ENCODE peak calls at places on chromosomes 5 and 9, in five cellular contexts. One of them, this sample, is unnamed.
A peak's percentile ranks its signal among the peaks of the same experiment; 100 is the strongest.

GRCh38 chr9:134539613-134540012 is 102.0 kb upstream of the COL5A1 start:
- DNase-seq in psoas muscle: peak; percentile 34
- DNase-seq in cardiac muscle cell: no peak
- DNase-seq in CD8-positive, alpha-beta T cell: no peak
- DNase-seq in K562: no peak
- DNase-seq in this sample: no peak

GRCh38 chr5:160262151-160262550 is 32.8 kb downstream of the FABP6 start:
- DNase-seq in psoas muscle: no peak
- DNase-seq in cardiac muscle cell: peak; percentile 45
- DNase-seq in CD8-positive, alpha-beta T cell: no peak
- DNase-seq in K562: no peak
- DNase-seq in this sample: no peak

GRCh38 chr5:136058031-136058971 is 29.5 kb downstream of the TGFBI start:
- DNase-seq in psoas muscle: peak; percentile 79
- DNase-seq in cardiac muscle cell: no peak
- DNase-seq in CD8-positive, alpha-beta T cell: no peak
- DNase-seq in K562: no peak
- DNase-seq in this sample: no peak

GRCh38 chr5:132376694-132377641 is 7.5 kb downstream of the SLC22A5 start:
- DNase-seq in psoas muscle: peak; percentile 66
- DNase-seq in cardiac muscle cell: no peak
- DNase-seq in CD8-positive, alpha-beta T cell: no peak
- DNase-seq in K562: no peak
- DNase-seq in this sample: no peak

GRCh38 chr9:75041041-75041440 is 12.9 kb upstream of the CARNMT1 start:
- DNase-seq in psoas muscle: no peak
- DNase-seq in cardiac muscle cell: no peak
- DNase-seq in CD8-positive, alpha-beta T cell: no peak
- DNase-seq in K562: no peak
- DNase-seq in this sample: no peak

GRCh38 chr5:160310910-160311295 is 1.5 kb downstream of the CCNJL start:
- DNase-seq in psoas muscle: no peak
- DNase-seq in cardiac muscle cell: no peak
- DNase-seq in CD8-positive, alpha-beta T cell: no peak
- DNase-seq in K562: no peak
- DNase-seq in this sample: no peak

GRCh38 chr9:5617749-5618148 is 11.2 kb upstream of the RIC1 start:
- DNase-seq in psoas muscle: no peak
- DNase-seq in cardiac muscle cell: no peak
- DNase-seq in CD8-positive, alpha-beta T cell: no peak
- DNase-seq in K562: no peak
- DNase-seq in this sample: no peak

GRCh38 chr5:19987594-19988345 is at the start of gene CDH18:
- DNase-seq in psoas muscle: peak; percentile 52
- DNase-seq in cardiac muscle cell: peak; percentile 82
- DNase-seq in CD8-positive, alpha-beta T cell: no peak
- DNase-seq in K562: no peak
- DNase-seq in this sample: no peak

GRCh38 chr5:620152-620551 is 8.0 kb downstream of the CEP72 start:
- DNase-seq in psoas muscle: no peak
- DNase-seq in cardiac muscle cell: no peak
- DNase-seq in CD8-positive, alpha-beta T cell: no peak
- DNase-seq in K562: no peak
- DNase-seq in this sample: no peak

GRCh38 chr5:134046330-134046729 is 41.6 kb upstream of the VDAC1 start:
- DNase-seq in psoas muscle: no peak
- DNase-seq in cardiac muscle cell: no peak
- DNase-seq in CD8-positive, alpha-beta T cell: no peak
- DNase-seq in K562: no peak
- DNase-seq in this sample: no peak

GRCh38 chr9:128580731-128581130 is 28.3 kb downstream of the SPTAN1 start:
- DNase-seq in psoas muscle: no peak
- DNase-seq in cardiac muscle cell: no peak
- DNase-seq in CD8-positive, alpha-beta T cell: no peak
- DNase-seq in K562: no peak
- DNase-seq in this sample: no peak
- H3K36me3 ChIP-seq in psoas muscle: peaks cover 100% of the 10 kb centered on the region
- H3K36me3 ChIP-seq in cardiac muscle cell: peaks cover 92% of the 10 kb centered on the region
- H3K36me3 ChIP-seq in CD8-positive, alpha-beta T cell: peaks cover 90% of the 10 kb centered on the region
- H3K36me3 ChIP-seq in K562: no peaks in the 10 kb centered on the region
- H3K36me3 ChIP-seq in this sample: peaks cover 90% of the 10 kb centered on the region

DNA sequence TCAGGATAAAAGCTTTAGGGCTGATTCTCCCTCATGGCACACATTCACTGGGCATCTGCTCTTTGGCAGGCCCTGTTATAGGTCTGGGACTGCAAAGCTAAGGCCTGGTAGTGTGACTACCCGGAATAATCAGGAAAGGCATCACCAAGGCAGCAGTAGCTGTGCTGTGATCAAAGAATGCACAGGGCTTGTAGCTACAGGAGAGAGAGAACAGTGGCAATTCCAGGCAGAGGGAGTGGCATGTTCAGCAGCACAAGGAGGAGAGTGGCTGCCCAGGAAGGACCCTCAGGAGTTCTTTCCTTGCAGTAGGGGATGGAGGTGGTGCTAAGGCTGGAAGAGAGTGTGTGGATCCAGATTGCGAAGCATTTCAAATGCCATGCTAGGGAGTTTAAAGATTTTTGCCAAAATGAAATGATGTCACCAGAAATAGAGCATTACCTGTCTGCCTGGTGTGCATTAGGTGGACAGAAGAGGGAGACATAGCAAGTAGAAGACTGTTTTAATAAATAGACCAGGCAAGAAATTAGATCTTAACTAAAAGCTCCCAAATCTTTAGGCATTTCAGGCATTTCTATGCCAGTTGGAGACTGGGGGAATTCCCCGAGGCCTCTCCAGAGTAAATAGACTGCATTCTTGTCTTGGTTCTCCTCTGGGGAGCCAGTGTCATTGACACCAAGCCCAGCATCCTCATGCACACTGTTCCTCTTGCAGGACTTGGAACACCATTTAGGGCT is 69.1 kb downstream of the GPR21 start:
- DNase-seq in psoas muscle: no peak
- DNase-seq in cardiac muscle cell: no peak
- DNase-seq in CD8-positive, alpha-beta T cell: no peak
- DNase-seq in K562: no peak
- DNase-seq in this sample: no peak
- H3K36me3 ChIP-seq in psoas muscle: peaks cover 82% of the 10 kb centered on the region
- H3K36me3 ChIP-seq in cardiac muscle cell: peaks cover 38% of the 10 kb centered on the region
- H3K36me3 ChIP-seq in CD8-positive, alpha-beta T cell: peaks cover 38% of the 10 kb centered on the region
- H3K36me3 ChIP-seq in K562: peaks cover 70% of the 10 kb centered on the region
- H3K36me3 ChIP-seq in this sample: peaks cover 33% of the 10 kb centered on the region

DNA sequence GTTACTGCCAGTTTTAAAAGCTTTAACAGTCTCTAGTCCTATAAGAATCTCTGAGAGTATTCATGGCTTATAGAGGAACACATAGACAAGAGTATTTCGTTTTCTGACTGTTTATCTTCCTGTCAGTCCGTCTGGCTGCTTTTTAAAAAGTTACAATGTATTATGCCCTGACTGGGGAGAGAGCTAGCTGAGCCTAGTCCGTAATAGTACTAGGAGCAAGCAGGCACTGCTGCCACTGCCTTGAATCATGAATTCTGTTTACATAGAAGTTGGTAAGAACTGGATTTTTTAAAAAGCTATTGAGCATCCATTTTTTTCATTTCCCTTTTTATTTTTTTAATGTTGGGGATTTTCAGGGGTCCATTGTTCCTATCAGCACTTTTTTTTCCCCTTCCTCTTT is 26.6 kb downstream of the XPA start:
- DNase-seq in psoas muscle: no peak
- DNase-seq in cardiac muscle cell: no peak
- DNase-seq in CD8-positive, alpha-beta T cell: no peak
- DNase-seq in K562: no peak
- DNase-seq in this sample: no peak
- H3K36me3 ChIP-seq in psoas muscle: peaks cover 100% of the 10 kb centered on the region
- H3K36me3 ChIP-seq in cardiac muscle cell: peaks cover 99% of the 10 kb centered on the region
- H3K36me3 ChIP-seq in CD8-positive, alpha-beta T cell: peaks cover 48% of the 10 kb centered on the region
- H3K36me3 ChIP-seq in K562: peaks cover 99% of the 10 kb centered on the region
- H3K36me3 ChIP-seq in this sample: peaks cover 83% of the 10 kb centered on the region

DNA sequence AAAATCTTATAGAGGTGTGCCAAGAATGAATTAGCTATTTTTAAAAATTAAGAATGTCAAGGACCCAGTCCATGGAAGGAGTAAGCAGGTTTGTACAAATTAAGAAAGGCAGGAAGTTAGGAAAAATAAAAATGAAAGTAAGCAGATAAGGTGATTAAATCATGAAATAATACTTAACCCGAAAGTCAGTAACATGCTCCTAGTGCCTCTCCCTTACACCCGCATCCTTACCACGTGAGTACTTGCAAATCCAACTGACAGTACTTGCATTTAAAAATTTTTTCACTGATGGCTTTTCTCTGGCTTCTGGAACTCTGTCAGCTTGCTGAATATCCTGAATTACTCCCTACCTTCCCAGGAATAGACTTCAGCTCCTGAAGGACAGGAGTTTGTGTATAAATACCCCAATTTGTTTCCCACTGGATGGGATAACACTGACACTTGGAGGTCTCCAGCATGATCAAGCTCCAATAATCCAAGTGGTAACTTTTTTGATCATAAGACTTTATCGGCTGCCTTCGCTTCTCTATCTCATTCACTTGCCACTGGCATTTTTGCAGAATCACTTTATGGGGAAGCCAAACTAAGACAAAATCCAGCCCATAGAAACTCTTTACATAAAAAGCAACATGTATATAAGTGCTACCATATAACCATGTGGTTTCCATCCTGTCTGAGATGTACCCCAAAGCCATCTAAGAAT is 41.6 kb upstream of the RICTOR start:
- DNase-seq in psoas muscle: no peak
- DNase-seq in cardiac muscle cell: no peak
- DNase-seq in CD8-positive, alpha-beta T cell: no peak
- DNase-seq in K562: peak; percentile 47
- DNase-seq in this sample: no peak
- H3K36me3 ChIP-seq in psoas muscle: no peaks in the 10 kb centered on the region
- H3K36me3 ChIP-seq in cardiac muscle cell: no peaks in the 10 kb centered on the region
- H3K36me3 ChIP-seq in CD8-positive, alpha-beta T cell: peaks cover 60% of the 10 kb centered on the region
- H3K36me3 ChIP-seq in K562: no peaks in the 10 kb centered on the region
- H3K36me3 ChIP-seq in this sample: peaks cover 66% of the 10 kb centered on the region

GRCh38 chr5:145951071-145951470 is 14.7 kb downstream of the SH3RF2 start:
- DNase-seq in psoas muscle: no peak
- DNase-seq in cardiac muscle cell: peak; percentile 70
- DNase-seq in CD8-positive, alpha-beta T cell: no peak
- DNase-seq in K562: no peak
- DNase-seq in this sample: no peak

GRCh38 chr5:145947581-145947980 is 11.2 kb downstream of the SH3RF2 start:
- DNase-seq in psoas muscle: no peak
- DNase-seq in cardiac muscle cell: no peak
- DNase-seq in CD8-positive, alpha-beta T cell: no peak
- DNase-seq in K562: no peak
- DNase-seq in this sample: no peak

GRCh38 chr5:145949474-145949873 is 13.1 kb downstream of the SH3RF2 start:
- DNase-seq in psoas muscle: no peak
- DNase-seq in cardiac muscle cell: no peak
- DNase-seq in CD8-positive, alpha-beta T cell: no peak
- DNase-seq in K562: no peak
- DNase-seq in this sample: no peak

GRCh38 chr5:145948047-145948446 is 11.7 kb downstream of the SH3RF2 start:
- DNase-seq in psoas muscle: no peak
- DNase-seq in cardiac muscle cell: no peak
- DNase-seq in CD8-positive, alpha-beta T cell: no peak
- DNase-seq in K562: no peak
- DNase-seq in this sample: no peak

DNA sequence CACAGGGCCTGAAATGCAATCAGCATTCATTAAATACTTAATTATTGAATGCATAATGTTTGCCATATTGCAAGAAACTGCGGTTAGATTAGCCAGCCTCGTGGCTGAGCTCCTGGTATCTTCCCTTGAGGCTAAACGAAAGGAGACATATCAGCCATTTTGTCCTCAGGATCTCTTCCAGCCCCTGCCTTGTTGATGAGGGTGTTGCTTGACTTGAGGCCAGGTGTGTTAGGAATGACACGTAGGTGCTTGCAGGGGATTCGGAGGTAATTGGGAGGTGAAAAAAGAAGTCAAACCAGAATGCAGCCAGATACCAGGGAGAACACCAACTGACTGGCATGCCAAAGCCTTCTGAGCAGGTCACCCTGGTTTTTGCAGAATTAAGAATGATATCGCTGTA is 12.5 kb downstream of the SH3RF2 start:
- DNase-seq in psoas muscle: no peak
- DNase-seq in cardiac muscle cell: no peak
- DNase-seq in CD8-positive, alpha-beta T cell: no peak
- DNase-seq in K562: no peak
- DNase-seq in this sample: no peak
- H3K36me3 ChIP-seq in psoas muscle: no peaks in the 10 kb centered on the region
- H3K36me3 ChIP-seq in cardiac muscle cell: no peaks in the 10 kb centered on the region
- H3K36me3 ChIP-seq in CD8-positive, alpha-beta T cell: no peaks in the 10 kb centered on the region
- H3K36me3 ChIP-seq in K562: no peaks in the 10 kb centered on the region
- H3K36me3 ChIP-seq in this sample: no peaks in the 10 kb centered on the region